ENCODE peak calls at places on chromosome 5, in seven cellular contexts. One of them, this sample, is unnamed.

GRCh38 chr5:73899055-73899454 is 273.1 kb downstream of the ARHGEF28 start:
- DNase-seq in activated gamma-delta T cell treated with Interleukin-2 at 50 U/mL for 16 hours: no peak
- DNase-seq in MCF 10A: no peak
- DNase-seq in KG1: no peak
- DNase-seq in EH: peak
- DNase-seq in amniotic epithelial cell: no peak
- DNase-seq in stomach: no peak
- DNase-seq in this sample: no peak

GRCh38 chr5:6480133-6481051 is 31.7 kb downstream of the UBE2QL1 start:
- DNase-seq in stomach: no peak
- DNase-seq in MCF 10A: no peak
- DNase-seq in EH: no peak
- DNase-seq in amniotic epithelial cell: no peak
- DNase-seq in KG1: no peak
- DNase-seq in activated gamma-delta T cell treated with Interleukin-2 at 50 U/mL for 16 hours: no peak
- DNase-seq in this sample: no peak

GRCh38 chr5:96146675-96147074 is 185.0 kb upstream of the ELL2 start:
- DNase-seq in KG1: no peak
- DNase-seq in MCF 10A: peak
- DNase-seq in amniotic epithelial cell: peak
- DNase-seq in EH: peak
- DNase-seq in activated gamma-delta T cell treated with Interleukin-2 at 50 U/mL for 16 hours: no peak
- DNase-seq in stomach: no peak
- DNase-seq in this sample: no peak

GRCh38 chr5:137503456-137503855 is 4.3 kb upstream of the SPOCK1 start:
- DNase-seq in activated gamma-delta T cell treated with Interleukin-2 at 50 U/mL for 16 hours: no peak
- DNase-seq in EH: no peak
- DNase-seq in KG1: no peak
- DNase-seq in MCF 10A: no peak
- DNase-seq in amniotic epithelial cell: no peak
- DNase-seq in stomach: no peak
- DNase-seq in this sample: no peak

GRCh38 chr5:1517838-1518237 is 5.9 kb downstream of the LPCAT1 start:
- DNase-seq in MCF 10A: no peak
- DNase-seq in EH: no peak
- DNase-seq in activated gamma-delta T cell treated with Interleukin-2 at 50 U/mL for 16 hours: peak
- DNase-seq in amniotic epithelial cell: no peak
- DNase-seq in stomach: peak
- DNase-seq in KG1: no peak
- DNase-seq in this sample: peak

GRCh38 chr5:9562101-9562500 is 16.2 kb upstream of the SEMA5A start:
- DNase-seq in stomach: no peak
- DNase-seq in EH: peak
- DNase-seq in activated gamma-delta T cell treated with Interleukin-2 at 50 U/mL for 16 hours: no peak
- DNase-seq in amniotic epithelial cell: no peak
- DNase-seq in KG1: no peak
- DNase-seq in MCF 10A: peak
- DNase-seq in this sample: peak

GRCh38 chr5:108003178-108003577 is 332.4 kb upstream of the EFNA5 start:
- DNase-seq in stomach: no peak
- DNase-seq in amniotic epithelial cell: peak
- DNase-seq in activated gamma-delta T cell treated with Interleukin-2 at 50 U/mL for 16 hours: no peak
- DNase-seq in EH: peak
- DNase-seq in KG1: no peak
- DNase-seq in MCF 10A: peak
- DNase-seq in this sample: no peak

GRCh38 chr5:140182803-140183367 is 7.9 kb downstream of the CYSTM1 start:
- DNase-seq in stomach: no peak
- DNase-seq in activated gamma-delta T cell treated with Interleukin-2 at 50 U/mL for 16 hours: no peak
- DNase-seq in MCF 10A: no peak
- DNase-seq in EH: peak
- DNase-seq in KG1: no peak
- DNase-seq in amniotic epithelial cell: peak
- DNase-seq in this sample: peak

GRCh38 chr5:102818934-102819333 is 63.8 kb downstream of the PAM start:
- DNase-seq in activated gamma-delta T cell treated with Interleukin-2 at 50 U/mL for 16 hours: no peak
- DNase-seq in EH: no peak
- DNase-seq in stomach: no peak
- DNase-seq in MCF 10A: no peak
- DNase-seq in KG1: no peak
- DNase-seq in amniotic epithelial cell: no peak
- DNase-seq in this sample: no peak